ENCODE peak calls at places on chromosomes 2 and 18, in nine cellular contexts. One of them, this sample, is unnamed.

GRCh38 chr2:73386342-73386868 is 769 bp downstream of the ALMS1 start:
- DNase-seq in GM04504: no peak
- DNase-seq in T-cell: no peak
- DNase-seq in SK-N-SH: no peak
- DNase-seq in psoas muscle: no peak
- DNase-seq in skeletal muscle cell: no peak
- DNase-seq in GM10248: no peak
- DNase-seq in A549: no peak
- DNase-seq in stimulated activated CD4-positive, alpha-beta T cell treated with anti-CD3 and anti-CD28 coated beads, Interleukin-4, amount 100 ng/mL, for 4 hours: no peak
- DNase-seq in this sample: no peak

GRCh38 chr2:113925884-113926283 is 36.0 kb downstream of the ACTR3 start:
- DNase-seq in GM04504: no peak
- DNase-seq in skeletal muscle cell: no peak
- DNase-seq in stimulated activated CD4-positive, alpha-beta T cell treated with anti-CD3 and anti-CD28 coated beads, Interleukin-4, amount 100 ng/mL, for 4 hours: no peak
- DNase-seq in A549: no peak
- DNase-seq in SK-N-SH: no peak
- DNase-seq in GM10248: no peak
- DNase-seq in T-cell: no peak
- DNase-seq in psoas muscle: no peak
- DNase-seq in this sample: no peak

GRCh38 chr2:15722980-15723379 is 131.3 kb downstream of the DDX1 start:
- DNase-seq in SK-N-SH: no peak
- DNase-seq in psoas muscle: no peak
- DNase-seq in GM10248: no peak
- DNase-seq in T-cell: no peak
- DNase-seq in A549: no peak
- DNase-seq in stimulated activated CD4-positive, alpha-beta T cell treated with anti-CD3 and anti-CD28 coated beads, Interleukin-4, amount 100 ng/mL, for 4 hours: no peak
- DNase-seq in skeletal muscle cell: no peak
- DNase-seq in GM04504: no peak
- DNase-seq in this sample: peak; percentile 93

GRCh38 chr2:149313512-149313972 is 16.8 kb upstream of the LYPD6 start:
- DNase-seq in A549: peak; percentile 43
- DNase-seq in stimulated activated CD4-positive, alpha-beta T cell treated with anti-CD3 and anti-CD28 coated beads, Interleukin-4, amount 100 ng/mL, for 4 hours: no peak
- DNase-seq in GM10248: peak; percentile 62
- DNase-seq in skeletal muscle cell: no peak
- DNase-seq in T-cell: no peak
- DNase-seq in GM04504: no peak
- DNase-seq in SK-N-SH: peak; percentile 85
- DNase-seq in psoas muscle: no peak
- DNase-seq in this sample: peak; percentile 73

GRCh38 chr2:102387763-102388546 is 32.4 kb downstream of the IL18R1 start:
- DNase-seq in A549: no peak
- DNase-seq in GM10248: peak; percentile 27
- DNase-seq in GM04504: no peak
- DNase-seq in skeletal muscle cell: no peak
- DNase-seq in psoas muscle: no peak
- DNase-seq in stimulated activated CD4-positive, alpha-beta T cell treated with anti-CD3 and anti-CD28 coated beads, Interleukin-4, amount 100 ng/mL, for 4 hours: no peak
- DNase-seq in SK-N-SH: no peak
- DNase-seq in T-cell: no peak
- DNase-seq in this sample: no peak

GRCh38 chr2:239726631-239727181 is 298.4 kb downstream of the NDUFA10 start:
- DNase-seq in GM04504: no peak
- DNase-seq in stimulated activated CD4-positive, alpha-beta T cell treated with anti-CD3 and anti-CD28 coated beads, Interleukin-4, amount 100 ng/mL, for 4 hours: no peak
- DNase-seq in A549: no peak
- DNase-seq in skeletal muscle cell: no peak
- DNase-seq in GM10248: no peak
- DNase-seq in SK-N-SH: peak; percentile 67
- DNase-seq in T-cell: no peak
- DNase-seq in psoas muscle: peak; percentile 34
- DNase-seq in this sample: no peak

GRCh38 chr18:44309185-44309584 is 371.5 kb upstream of the SETBP1 start:
- DNase-seq in GM10248: no peak
- DNase-seq in skeletal muscle cell: peak; percentile 11
- DNase-seq in stimulated activated CD4-positive, alpha-beta T cell treated with anti-CD3 and anti-CD28 coated beads, Interleukin-4, amount 100 ng/mL, for 4 hours: no peak
- DNase-seq in psoas muscle: no peak
- DNase-seq in GM04504: peak; percentile 3
- DNase-seq in A549: no peak
- DNase-seq in T-cell: no peak
- DNase-seq in SK-N-SH: no peak
- DNase-seq in this sample: no peak

GRCh38 chr2:85712849-85713612 is 18.9 kb downstream of the GNLY start:
- DNase-seq in GM10248: no peak
- DNase-seq in skeletal muscle cell: peak; percentile 86
- DNase-seq in psoas muscle: peak; percentile 85
- DNase-seq in stimulated activated CD4-positive, alpha-beta T cell treated with anti-CD3 and anti-CD28 coated beads, Interleukin-4, amount 100 ng/mL, for 4 hours: no peak
- DNase-seq in GM04504: no peak
- DNase-seq in T-cell: no peak
- DNase-seq in SK-N-SH: no peak
- DNase-seq in A549: no peak
- DNase-seq in this sample: no peak

GRCh38 chr2:46157072-46157965 is 139.9 kb upstream of the EPAS1 start:
- DNase-seq in psoas muscle: no peak
- DNase-seq in SK-N-SH: no peak
- DNase-seq in A549: no peak
- DNase-seq in stimulated activated CD4-positive, alpha-beta T cell treated with anti-CD3 and anti-CD28 coated beads, Interleukin-4, amount 100 ng/mL, for 4 hours: no peak
- DNase-seq in GM10248: no peak
- DNase-seq in T-cell: no peak
- DNase-seq in GM04504: no peak
- DNase-seq in skeletal muscle cell: no peak
- DNase-seq in this sample: no peak

GRCh38 chr2:211534655-211535054 is 978.3 kb downstream of the CPS1 start:
- DNase-seq in GM10248: no peak
- DNase-seq in stimulated activated CD4-positive, alpha-beta T cell treated with anti-CD3 and anti-CD28 coated beads, Interleukin-4, amount 100 ng/mL, for 4 hours: no peak
- DNase-seq in SK-N-SH: peak; percentile 33
- DNase-seq in T-cell: no peak
- DNase-seq in A549: no peak
- DNase-seq in GM04504: no peak
- DNase-seq in skeletal muscle cell: no peak
- DNase-seq in psoas muscle: no peak
- DNase-seq in this sample: no peak

This sample was measured in SK-N-DZ.